ENCODE peak calls at places on chromosomes 1 and 21, in six cellular contexts. C, D, G, A, I and K are unnamed samples.
A peak's percentile ranks its signal among the peaks of the same experiment; 100 is the strongest.

GRCh38 chr1:193211539-193211938 is 25.1 kb upstream of the B3GALT2 start:
- DNase-seq in C (no peak), D (no peak), G (peak; percentile 25), A (peak; percentile 19), I (no peak), K (peak; percentile 72)

GRCh38 chr1:211101481-211101880 is 32.5 kb downstream of the KCNH1 start:
- DNase-seq in C (no peak), D (no peak), G (no peak), A (no peak), I (no peak), K (no peak)

GRCh38 chr1:47161298-47162040 is 24.2 kb downstream of the CYP4A22 start:
- DNase-seq in C (no peak), D (no peak), G (no peak), A (no peak), I (no peak), K (no peak)

GRCh38 chr1:24094554-24094953 is 17.4 kb downstream of the MYOM3 start:
- DNase-seq in C (no peak), D (no peak), G (no peak), A (no peak), I (no peak), K (no peak)

GRCh38 chr1:162145280-162145965 is 75.9 kb downstream of the NOS1AP start:
- DNase-seq in C (no peak), D (no peak), G (peak; percentile 56), A (no peak), I (no peak), K (no peak)

GRCh38 chr1:195981448-195982139 is 626.6 kb downstream of the KCNT2 start:
- DNase-seq in C (no peak), D (no peak), G (no peak), A (no peak), I (no peak), K (no peak)

GRCh38 chr1:162855461-162856150 is 5.4 kb downstream of the CCDC190 start:
- DNase-seq in C (no peak), D (no peak), G (no peak), A (no peak), I (no peak), K (no peak)

GRCh38 chr1:2528016-2528415 is 1.6 kb upstream of the PANK4 start:
- DNase-seq in C (no peak), D (no peak), G (no peak), A (no peak), I (no peak), K (no peak)

GRCh38 chr1:230507671-230508407 is 81.7 kb upstream of the PGBD5 start:
- DNase-seq in C (no peak), D (no peak), G (no peak), A (no peak), I (no peak), K (no peak)

GRCh38 chr1:214321686-214322453 is 40.9 kb downstream of the SMYD2 start:
- DNase-seq in C (no peak), D (no peak), G (no peak), A (peak; percentile 30), I (no peak), K (no peak)

GRCh38 chr21:9756677-9757076 is 764.7 kb upstream of the TPTE start:
- DNase-seq in C (no peak), D (no peak), G (no peak), A (no peak), I (no peak), K (no peak)

GRCh38 chr1:93811646-93812045 is 67.4 kb downstream of the DNTTIP2 start:
- DNase-seq in C (no peak), D (no peak), G (no peak), A (no peak), I (no peak), K (no peak)

GRCh38 chr1:1175221-1176062 is 1.8 kb downstream of the TTLL10 start:
- DNase-seq in C (no peak), D (no peak), G (no peak), A (no peak), I (peak; percentile 28), K (no peak)

GRCh38 chr1:218494449-218494852 is 149.3 kb downstream of the TGFB2 start:
- DNase-seq in C (peak; percentile 51), D (no peak), G (no peak), A (no peak), I (no peak), K (no peak)

GRCh38 chr21:16308269-16308668 is 578.5 kb downstream of the USP25 start:
- DNase-seq in C (no peak), D (no peak), G (no peak), A (no peak), I (no peak), K (no peak)

GRCh38 chr1:91201174-91201573 is 179.3 kb upstream of the ZNF644 start:
- DNase-seq in C (no peak), D (no peak), G (no peak), A (no peak), I (no peak), K (no peak)

GRCh38 chr1:45566722-45567121 is 16.1 kb downstream of the AKR1A1 start:
- DNase-seq in C (no peak), D (no peak), G (no peak), A (no peak), I (no peak), K (no peak)

GRCh38 chr1:48859429-48859828 is 82.7 kb upstream of the BEND5 start:
- DNase-seq in C (no peak), D (no peak), G (no peak), A (no peak), I (no peak), K (no peak)

GRCh38 chr1:150484431-150484830 is 2.8 kb upstream of the TARS2 start:
- DNase-seq in C (no peak), D (no peak), G (no peak), A (no peak), I (no peak), K (no peak)

GRCh38 chr1:232486006-232486405 is 143.9 kb downstream of the SIPA1L2 start:
- DNase-seq in C (no peak), D (no peak), G (no peak), A (no peak), I (no peak), K (no peak)

GRCh38 chr1:172252925-172253324 is 167.6 kb upstream of the C1orf105 start:
- DNase-seq in C (no peak), D (no peak), G (no peak), A (no peak), I (no peak), K (no peak)

GRCh38 chr21:32807717-32808380 is 36.3 kb upstream of the PAXBP1 start:
- DNase-seq in C (no peak), D (no peak), G (no peak), A (no peak), I (no peak), K (no peak)

GRCh38 chr21:36461918-36462486 is 17.9 kb downstream of the CLDN14 start:
- DNase-seq in C (no peak), D (no peak), G (no peak), A (no peak), I (no peak), K (no peak)

GRCh38 chr1:217881607-217882332 is 250.6 kb downstream of the SPATA17 start:
- DNase-seq in C (no peak), D (no peak), G (no peak), A (no peak), I (no peak), K (no peak)

DNA sequence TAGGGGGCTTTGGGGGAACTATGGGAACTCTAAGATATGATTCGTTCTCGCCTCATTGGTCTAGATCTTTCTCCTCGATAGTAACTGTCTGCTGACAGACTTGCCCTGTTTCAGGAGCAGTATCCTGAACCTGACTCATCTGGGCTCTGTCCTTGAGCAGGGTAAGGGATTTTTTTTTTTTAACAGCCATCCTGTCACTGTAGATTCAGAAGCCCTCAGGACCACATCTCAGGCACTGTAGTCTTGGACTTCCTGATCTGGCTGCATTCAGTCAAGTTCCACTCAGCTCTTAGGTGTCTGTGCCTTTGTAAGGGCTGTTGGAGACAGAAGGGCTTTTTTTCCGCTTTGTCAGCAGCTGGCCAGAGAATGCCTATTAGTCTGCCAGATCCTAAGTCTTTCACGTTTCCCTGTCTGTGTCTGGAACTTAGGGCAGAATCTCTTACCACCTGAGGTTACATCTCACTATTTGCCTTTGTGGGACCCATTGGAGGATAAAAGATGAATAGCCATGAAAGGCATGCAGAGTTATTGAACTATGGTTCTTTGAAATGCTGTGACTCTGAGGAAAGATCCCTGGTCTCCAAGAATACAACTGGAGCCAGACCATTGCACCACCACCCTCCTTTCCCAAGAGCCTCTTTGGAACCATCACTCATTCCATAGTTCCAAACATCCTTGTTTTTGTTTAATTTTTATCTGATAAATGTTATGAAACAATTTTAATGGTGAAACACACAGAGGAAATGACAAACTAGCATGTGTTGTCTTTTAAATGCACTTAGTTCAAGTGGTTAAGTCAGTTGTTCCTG is 49.7 kb upstream of the MACF1 start:
- DNase-seq in C (no peak), D (no peak), G (peak; percentile 57), A (no peak), I (no peak), K (no peak)
- TF ChIP-seq JUND in C (no peak), D (no peak), G (no peak), A (no peak), I (peak; percentile 10), K (no peak)

GRCh38 chr1:204455831-204456145 is 38.8 kb downstream of the PIK3C2B start:
- DNase-seq in C (no peak), D (no peak), G (no peak), A (no peak), I (no peak), K (no peak)

GRCh38 chr1:204451352-204452124 is 39.9 kb upstream of the PPP1R15B start:
- DNase-seq in C (no peak), D (no peak), G (no peak), A (no peak), I (no peak), K (no peak)

GRCh38 chr1:204454476-204454875 is 40.1 kb downstream of the PIK3C2B start:
- DNase-seq in C (no peak), D (no peak), G (no peak), A (no peak), I (no peak), K (no peak)

GRCh38 chr1:204455063-204455830 is 39.4 kb downstream of the PIK3C2B start:
- DNase-seq in C (peak; percentile 31), D (no peak), G (no peak), A (no peak), I (no peak), K (no peak)

DNA sequence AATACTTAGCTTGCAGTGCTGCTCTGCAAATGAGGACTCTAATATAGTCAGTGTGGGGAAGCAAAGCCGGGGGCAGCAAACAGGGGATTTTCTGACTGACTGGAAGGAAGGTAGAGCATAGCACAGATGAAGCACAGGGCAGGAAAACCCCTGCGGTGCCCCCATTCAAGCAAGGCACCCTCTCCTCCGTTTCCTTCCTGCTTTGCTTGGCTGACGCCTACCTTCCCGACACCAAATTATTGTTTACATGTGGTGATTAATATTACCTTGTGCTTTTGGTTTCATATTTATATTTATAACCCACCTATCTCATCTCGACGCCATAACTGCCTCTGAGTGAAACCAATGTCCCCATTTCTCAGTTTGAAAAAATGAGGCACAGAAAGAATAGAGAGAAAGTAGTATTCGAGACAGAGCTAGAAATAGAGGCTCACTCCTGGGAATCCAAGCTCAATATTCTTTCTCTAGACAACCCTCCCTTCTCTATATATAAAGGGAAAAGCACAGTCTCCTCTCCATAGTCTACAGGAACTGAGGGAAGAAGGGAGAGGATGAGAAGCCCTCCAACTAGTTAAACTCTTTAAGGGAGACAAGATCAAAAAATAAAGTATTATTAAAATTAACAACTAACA is 41.3 kb downstream of the PIK3C2B start:
- DNase-seq in C (no peak), D (no peak), G (no peak), A (peak; percentile 84), I (no peak), K (no peak)
- TF ChIP-seq POLR2AphosphoS5 in C (no peak), D (no peak), G (no peak), A (no peak), I (no peak), K (no peak)

GRCh38 chr1:155191904-155192303 is 15.8 kb downstream of the THBS3 start:
- DNase-seq in C (no peak), D (no peak), G (no peak), A (no peak), I (no peak), K (no peak)
- H3K27ac ChIP-seq in C (no peak overlapping the region), D (peak overlapping the region; percentile 100), G (no peak overlapping the region), A (no peak overlapping the region), I (no peak overlapping the region), K (peak overlapping the region; percentile 33)

GRCh38 chr1:57195436-57195941 is 228.4 kb downstream of the DAB1 start:
- DNase-seq in C (no peak), D (no peak), G (no peak), A (no peak), I (no peak), K (no peak)
- TF ChIP-seq JUND in C (no peak), D (no peak), G (no peak), A (no peak), I (no peak), K (no peak)